ENCODE peak calls at places on chromosomes 1 and 21, in six cellular contexts. S is heart left ventricle; G is pulmonary artery endothelial cell; O is GM03348; Z is CD8-positive, alpha-beta memory T cell; D is osteocyte. N is an unnamed sample.

GRCh38 chr1:9315411-9316079 is 22.9 kb downstream of the SPSB1 start:
- DNase-seq in Z (no peak), G (no peak), O (peak; percentile 51), D (no peak), S (no peak), N (no peak)

GRCh38 chr1:115229016-115229415 is 109.0 kb downstream of the NGF start:
- DNase-seq in S (no peak), O (no peak), D (no peak), Z (no peak), G (no peak), N (no peak)

GRCh38 chr1:22239378-22239777 is 96.5 kb upstream of the WNT4 start:
- DNase-seq in G (no peak), Z (no peak), O (no peak), S (no peak), D (no peak), N (peak; percentile 43)

GRCh38 chr21:37712204-37712934 is 203.9 kb downstream of the KCNJ6 start:
- DNase-seq in Z (no peak), D (peak; percentile 90), G (peak; percentile 33), O (peak; percentile 88), S (peak; percentile 68), N (no peak)

GRCh38 chr1:173122958-173123852 is 72.5 kb upstream of the TNFSF18 start:
- DNase-seq in Z (no peak), G (peak; percentile 50), O (peak; percentile 89), S (peak; percentile 77), D (no peak), N (no peak)

GRCh38 chr1:9294440-9294773 is 1.7 kb downstream of the SPSB1 start:
- DNase-seq in O (peak; percentile 51), S (no peak), D (no peak), G (no peak), Z (no peak), N (no peak)

GRCh38 chr1:228336308-228337030 is 70.2 kb downstream of the TRIM11 start:
- DNase-seq in S (peak; percentile 22), D (peak; percentile 82), Z (peak; percentile 41), G (no peak), O (no peak), N (no peak)

GRCh38 chr1:221678014-221678413 is 63.9 kb downstream of the DUSP10 start:
- DNase-seq in D (no peak), S (no peak), Z (no peak), O (no peak), G (no peak), N (no peak)

GRCh38 chr1:33819913-33820311 is 44.0 kb upstream of the HMGB4 start:
- DNase-seq in Z (no peak), G (no peak), D (no peak), S (no peak), O (no peak), N (no peak)

GRCh38 chr1:16127676-16128337 is 28.1 kb downstream of the EPHA2 start:
- DNase-seq in G (no peak), S (peak; percentile 75), Z (no peak), D (no peak), O (no peak), N (no peak)

GRCh38 chr1:209670441-209671082 is 4.7 kb upstream of the G0S2 start:
- DNase-seq in D (no peak), S (no peak), G (no peak), Z (no peak), O (no peak), N (no peak)

GRCh38 chr1:101166583-101167120 is 70.2 kb upstream of the S1PR1 start:
- DNase-seq in G (no peak), S (no peak), Z (no peak), O (no peak), D (no peak), N (no peak)

GRCh38 chr1:11314959-11315358 is 42.0 kb downstream of the UBIAD1 start:
- DNase-seq in D (no peak), S (no peak), O (no peak), Z (no peak), G (no peak), N (no peak)

GRCh38 chr1:4586611-4587010 is 67.8 kb upstream of the AJAP1 start:
- DNase-seq in D (no peak), G (no peak), S (no peak), Z (no peak), O (no peak), N (no peak)

GRCh38 chr1:22638476-22639234 is 2.2 kb downstream of the C1QA start:
- DNase-seq in Z (no peak), D (no peak), S (no peak), O (no peak), G (no peak), N (no peak)

GRCh38 chr1:22832414-22832786 is 121.8 kb downstream of the EPHB2 start:
- DNase-seq in S (no peak), O (peak; percentile 38), G (no peak), D (no peak), Z (no peak), N (no peak)

GRCh38 chr1:56146449-56146848 is 432.9 kb downstream of the PLPP3 start:
- DNase-seq in D (no peak), G (no peak), S (no peak), O (peak; percentile 47), Z (no peak), N (no peak)

GRCh38 chr1:57889686-57890360 is 466.0 kb upstream of the DAB1 start:
- DNase-seq in Z (no peak), G (no peak), D (no peak), S (no peak), O (peak; percentile 7), N (no peak)

GRCh38 chr1:39952359-39953110 is 2.4 kb upstream of the MFSD2A start:
- DNase-seq in D (no peak), Z (no peak), G (no peak), S (peak; percentile 42), O (no peak), N (no peak)

GRCh38 chr21:43291347-43291950 is 122.6 kb downstream of the CRYAA start:
- DNase-seq in S (peak; percentile 18), D (no peak), Z (peak; percentile 25), G (no peak), O (no peak), N (no peak)

GRCh38 chr1:4754816-4755215 is 100.4 kb downstream of the AJAP1 start:
- DNase-seq in Z (no peak), O (no peak), G (no peak), D (no peak), S (no peak), N (no peak)

GRCh38 chr1:2212167-2212541 is 16.0 kb upstream of the SKI start:
- DNase-seq in S (no peak), O (no peak), Z (no peak), D (no peak), G (no peak), N (no peak)

GRCh38 chr1:205936846-205937707 is 6.2 kb downstream of the SLC26A9 start:
- DNase-seq in G (no peak), D (no peak), S (no peak), Z (no peak), O (peak; percentile 77), N (no peak)

GRCh38 chr1:53601031-53601745 is 137.8 kb downstream of the GLIS1 start:
- DNase-seq in O (no peak), D (no peak), Z (no peak), G (no peak), S (no peak), N (no peak)

N was measured in pancreas.